ENCODE peak calls at places on chromosomes 3 and 15, in seven cellular contexts. One of them, this sample, is unnamed.

GRCh38 chr3:188605231-188605630 is 451.3 kb downstream of the LPP start:
- DNase-seq in stimulated activated effector memory CD8-positive, alpha-beta T cell treated with anti-CD3 and anti-CD28 coated beads, Interleukin-12 subunit alpha, Interleukin-12 subunit beta, amount 100 ng/mL, for 72 hours: no peak
- DNase-seq in pons: no peak
- DNase-seq in activated naive CD4-positive, alpha-beta T cell: no peak
- DNase-seq in kidney tubule cell: no peak
- DNase-seq in AG20443: peak
- DNase-seq in ELR: no peak
- DNase-seq in this sample: no peak

GRCh38 chr3:20305647-20306046 is 119.6 kb upstream of the SGO1 start:
- DNase-seq in stimulated activated effector memory CD8-positive, alpha-beta T cell treated with anti-CD3 and anti-CD28 coated beads, Interleukin-12 subunit alpha, Interleukin-12 subunit beta, amount 100 ng/mL, for 72 hours: no peak
- DNase-seq in pons: no peak
- DNase-seq in activated naive CD4-positive, alpha-beta T cell: no peak
- DNase-seq in kidney tubule cell: no peak
- DNase-seq in AG20443: no peak
- DNase-seq in ELR: no peak
- DNase-seq in this sample: no peak

GRCh38 chr15:76327191-76328105 is 9.1 kb upstream of the ISL2 start:
- DNase-seq in stimulated activated effector memory CD8-positive, alpha-beta T cell treated with anti-CD3 and anti-CD28 coated beads, Interleukin-12 subunit alpha, Interleukin-12 subunit beta, amount 100 ng/mL, for 72 hours: no peak
- DNase-seq in pons: no peak
- DNase-seq in activated naive CD4-positive, alpha-beta T cell: no peak
- DNase-seq in kidney tubule cell: no peak
- DNase-seq in AG20443: peak
- DNase-seq in ELR: peak
- DNase-seq in this sample: no peak

GRCh38 chr3:165697910-165698309 is 139.3 kb downstream of the BCHE start:
- DNase-seq in stimulated activated effector memory CD8-positive, alpha-beta T cell treated with anti-CD3 and anti-CD28 coated beads, Interleukin-12 subunit alpha, Interleukin-12 subunit beta, amount 100 ng/mL, for 72 hours: no peak
- DNase-seq in pons: no peak
- DNase-seq in activated naive CD4-positive, alpha-beta T cell: no peak
- DNase-seq in kidney tubule cell: no peak
- DNase-seq in AG20443: no peak
- DNase-seq in ELR: no peak
- DNase-seq in this sample: no peak

GRCh38 chr3:157094751-157095480 is 65.0 kb downstream of the CCNL1 start:
- DNase-seq in stimulated activated effector memory CD8-positive, alpha-beta T cell treated with anti-CD3 and anti-CD28 coated beads, Interleukin-12 subunit alpha, Interleukin-12 subunit beta, amount 100 ng/mL, for 72 hours: no peak
- DNase-seq in pons: no peak
- DNase-seq in activated naive CD4-positive, alpha-beta T cell: no peak
- DNase-seq in kidney tubule cell: peak
- DNase-seq in AG20443: peak
- DNase-seq in ELR: peak
- DNase-seq in this sample: no peak

GRCh38 chr3:75906555-75907112 is 121.3 kb upstream of the ZNF717 start:
- DNase-seq in stimulated activated effector memory CD8-positive, alpha-beta T cell treated with anti-CD3 and anti-CD28 coated beads, Interleukin-12 subunit alpha, Interleukin-12 subunit beta, amount 100 ng/mL, for 72 hours: no peak
- DNase-seq in pons: no peak
- DNase-seq in activated naive CD4-positive, alpha-beta T cell: no peak
- DNase-seq in kidney tubule cell: peak
- DNase-seq in AG20443: peak
- DNase-seq in ELR: peak
- DNase-seq in this sample: no peak

GRCh38 chr3:175983369-175983768 is 1124.2 kb downstream of the NAALADL2 start:
- DNase-seq in stimulated activated effector memory CD8-positive, alpha-beta T cell treated with anti-CD3 and anti-CD28 coated beads, Interleukin-12 subunit alpha, Interleukin-12 subunit beta, amount 100 ng/mL, for 72 hours: no peak
- DNase-seq in pons: no peak
- DNase-seq in activated naive CD4-positive, alpha-beta T cell: no peak
- DNase-seq in kidney tubule cell: no peak
- DNase-seq in AG20443: no peak
- DNase-seq in ELR: no peak
- DNase-seq in this sample: no peak

GRCh38 chr3:190130700-190131099 is 10.0 kb upstream of the P3H2 start:
- DNase-seq in stimulated activated effector memory CD8-positive, alpha-beta T cell treated with anti-CD3 and anti-CD28 coated beads, Interleukin-12 subunit alpha, Interleukin-12 subunit beta, amount 100 ng/mL, for 72 hours: no peak
- DNase-seq in pons: no peak
- DNase-seq in activated naive CD4-positive, alpha-beta T cell: no peak
- DNase-seq in kidney tubule cell: no peak
- DNase-seq in AG20443: no peak
- DNase-seq in ELR: no peak
- DNase-seq in this sample: no peak

GRCh38 chr3:121822973-121823372 is 11.9 kb downstream of the IQCB1 start:
- DNase-seq in stimulated activated effector memory CD8-positive, alpha-beta T cell treated with anti-CD3 and anti-CD28 coated beads, Interleukin-12 subunit alpha, Interleukin-12 subunit beta, amount 100 ng/mL, for 72 hours: no peak
- DNase-seq in pons: no peak
- DNase-seq in activated naive CD4-positive, alpha-beta T cell: no peak
- DNase-seq in kidney tubule cell: no peak
- DNase-seq in AG20443: no peak
- DNase-seq in ELR: no peak
- DNase-seq in this sample: no peak

GRCh38 chr15:93072011-93072410 is 17.0 kb downstream of the RGMA start:
- DNase-seq in stimulated activated effector memory CD8-positive, alpha-beta T cell treated with anti-CD3 and anti-CD28 coated beads, Interleukin-12 subunit alpha, Interleukin-12 subunit beta, amount 100 ng/mL, for 72 hours: no peak
- DNase-seq in pons: no peak
- DNase-seq in activated naive CD4-positive, alpha-beta T cell: no peak
- DNase-seq in kidney tubule cell: no peak
- DNase-seq in AG20443: peak
- DNase-seq in ELR: no peak
- DNase-seq in this sample: no peak

GRCh38 chr3:170725285-170725731 is 139.4 kb upstream of the SLC7A14 start:
- DNase-seq in stimulated activated effector memory CD8-positive, alpha-beta T cell treated with anti-CD3 and anti-CD28 coated beads, Interleukin-12 subunit alpha, Interleukin-12 subunit beta, amount 100 ng/mL, for 72 hours: no peak
- DNase-seq in pons: no peak
- DNase-seq in activated naive CD4-positive, alpha-beta T cell: no peak
- DNase-seq in kidney tubule cell: no peak
- DNase-seq in AG20443: no peak
- DNase-seq in ELR: peak
- DNase-seq in this sample: no peak

GRCh38 chr15:67838789-67839332 is 984 bp downstream of the RNU6-1 start:
- DNase-seq in stimulated activated effector memory CD8-positive, alpha-beta T cell treated with anti-CD3 and anti-CD28 coated beads, Interleukin-12 subunit alpha, Interleukin-12 subunit beta, amount 100 ng/mL, for 72 hours: no peak
- DNase-seq in pons: peak
- DNase-seq in activated naive CD4-positive, alpha-beta T cell: no peak
- DNase-seq in kidney tubule cell: peak
- DNase-seq in AG20443: peak
- DNase-seq in ELR: peak
- DNase-seq in this sample: no peak

GRCh38 chr3:194561306-194561974 is 71.8 kb downstream of the TMEM44 start:
- DNase-seq in stimulated activated effector memory CD8-positive, alpha-beta T cell treated with anti-CD3 and anti-CD28 coated beads, Interleukin-12 subunit alpha, Interleukin-12 subunit beta, amount 100 ng/mL, for 72 hours: no peak
- DNase-seq in pons: no peak
- DNase-seq in activated naive CD4-positive, alpha-beta T cell: no peak
- DNase-seq in kidney tubule cell: peak
- DNase-seq in AG20443: peak
- DNase-seq in ELR: peak
- DNase-seq in this sample: no peak

GRCh38 chr3:177385831-177386301 is 188.6 kb upstream of the TBL1XR1 start:
- DNase-seq in stimulated activated effector memory CD8-positive, alpha-beta T cell treated with anti-CD3 and anti-CD28 coated beads, Interleukin-12 subunit alpha, Interleukin-12 subunit beta, amount 100 ng/mL, for 72 hours: no peak
- DNase-seq in pons: no peak
- DNase-seq in activated naive CD4-positive, alpha-beta T cell: no peak
- DNase-seq in kidney tubule cell: peak
- DNase-seq in AG20443: peak
- DNase-seq in ELR: peak
- DNase-seq in this sample: no peak

GRCh38 chr3:21326704-21327103 is 424.3 kb downstream of the ZNF385D start:
- DNase-seq in stimulated activated effector memory CD8-positive, alpha-beta T cell treated with anti-CD3 and anti-CD28 coated beads, Interleukin-12 subunit alpha, Interleukin-12 subunit beta, amount 100 ng/mL, for 72 hours: no peak
- DNase-seq in pons: no peak
- DNase-seq in activated naive CD4-positive, alpha-beta T cell: no peak
- DNase-seq in kidney tubule cell: peak
- DNase-seq in AG20443: peak
- DNase-seq in ELR: no peak
- DNase-seq in this sample: no peak

GRCh38 chr3:165753560-165753959 is 83.7 kb downstream of the BCHE start:
- DNase-seq in stimulated activated effector memory CD8-positive, alpha-beta T cell treated with anti-CD3 and anti-CD28 coated beads, Interleukin-12 subunit alpha, Interleukin-12 subunit beta, amount 100 ng/mL, for 72 hours: no peak
- DNase-seq in pons: peak
- DNase-seq in activated naive CD4-positive, alpha-beta T cell: no peak
- DNase-seq in kidney tubule cell: peak
- DNase-seq in AG20443: no peak
- DNase-seq in ELR: peak
- DNase-seq in this sample: no peak